ENCODE peak calls at places on chromosomes 4 and X, in ten cellular contexts. Q is activated CD8-positive, alpha-beta memory T cell treated with anti-CD3 and anti-CD28 coated beads for 4 hours; K is activated T-helper 9 cell treated with anti-CD3 and anti-CD28 coated beads, Interleukin-2, amount 50 U/mL, for 16 hours; I is NCI-H748 treated with DMSO at 0.1 percent for 48 hours; Y is endothelial cell; E is GM23248; A is PC-3; G is CD4-positive, alpha-beta T cell; L is esophagus squamous epithelium; N is stimulated activated CD8-positive, alpha-beta memory T cell treated with anti-CD3 and anti-CD28 coated beads, Interleukin-7, amount 100 ng/mL, for 1 hour. F is an unnamed sample.

GRCh38 chrX:25015486-25016360 is at the start of gene ARX:
- DNase-seq in I (no peak), N (no peak), A (no peak), K (no peak), G (no peak), E (peak), Q (no peak), L (no peak), Y (peak), F (no peak)

GRCh38 chr4:52713456-52713937 is 37.7 kb downstream of the ERVMER34-1 start:
- DNase-seq in K (no peak), E (no peak), A (peak), I (no peak), N (no peak), Q (no peak), G (no peak), L (no peak), Y (no peak), F (no peak)

GRCh38 chr4:7134737-7135388 is 57.5 kb upstream of the SORCS2 start:
- DNase-seq in N (no peak), K (no peak), Y (no peak), Q (no peak), L (no peak), I (no peak), E (peak), A (peak), G (no peak), F (no peak)

GRCh38 chr4:151866266-151866918 is 105.6 kb upstream of the GATB start:
- DNase-seq in I (no peak), K (no peak), A (no peak), N (no peak), L (no peak), Y (no peak), Q (no peak), E (no peak), G (no peak), F (no peak)

GRCh38 chr4:99235955-99236354 is 16.9 kb upstream of the ADH6 start:
- DNase-seq in E (no peak), K (no peak), I (no peak), L (no peak), G (no peak), N (no peak), A (no peak), Q (no peak), Y (no peak), F (no peak)

GRCh38 chr4:76634239-76634638 is 199.2 kb downstream of the SHROOM3 start:
- DNase-seq in G (no peak), N (no peak), L (no peak), Y (no peak), Q (no peak), K (no peak), I (no peak), A (peak), E (peak), F (no peak)

GRCh38 chr4:36485885-36486284 is 204.5 kb downstream of the DTHD1 start:
- DNase-seq in I (no peak), A (no peak), Y (no peak), G (no peak), L (no peak), N (no peak), Q (no peak), E (no peak), K (no peak), F (no peak)

GRCh38 chrX:156002517-156002916 is 5.0 kb downstream of the IL9R start:
- DNase-seq in N (no peak), G (no peak), L (no peak), I (no peak), Y (no peak), Q (no peak), E (peak), A (no peak), K (no peak), F (no peak)

GRCh38 chr4:77358315-77358928 is 201.4 kb downstream of the CCNG2 start:
- DNase-seq in A (peak), K (no peak), I (no peak), E (peak), G (no peak), L (no peak), Y (peak), N (no peak), Q (no peak), F (no peak)

GRCh38 chr4:41538017-41538733 is at the start of gene LIMCH1:
- DNase-seq in A (peak), Y (no peak), G (no peak), E (peak), Q (no peak), K (no peak), I (no peak), L (no peak), N (no peak), F (no peak)

GRCh38 chrX:23334536-23334870 is at the start of gene PTCHD1:
- DNase-seq in E (no peak), K (no peak), Y (no peak), G (no peak), A (no peak), L (no peak), I (no peak), Q (no peak), N (no peak), F (no peak)

GRCh38 chr4:38145741-38146140 is 185.5 kb downstream of the PTTG2 start:
- DNase-seq in G (no peak), E (peak), Y (no peak), L (no peak), K (no peak), Q (no peak), A (peak), N (no peak), I (no peak), F (no peak)

F was measured in activated CD4-positive, CD25-positive, alpha-beta regulatory T cell treated with anti-CD3 and anti-CD28 coated beads, Interleukin-2, amount 50 U/mL, for 16 hours.